ENCODE peak calls at places on chromosomes 13 and 19, in five cellular contexts. P is uterus, Y is lower leg skin, L is GM13977, R is HFFc6. I is an unnamed sample.

GRCh38 chr19:35260694-35261304 is 8.0 kb upstream of the USF2 start:
- DNase-seq in R (no peak), Y (peak; percentile 25), L (no peak), P (no peak), I (peak; percentile 4)

GRCh38 chr13:30846311-30846710 is 59.8 kb upstream of the MEDAG start:
- DNase-seq in P (no peak), L (no peak), R (peak; percentile 27), Y (no peak), I (no peak)

GRCh38 chr13:113802761-113803160 is 43.7 kb downstream of the TMEM255B start:
- DNase-seq in P (no peak), R (no peak), Y (peak; percentile 85), L (no peak), I (no peak)

GRCh38 chr13:30720470-30720869 is 14.9 kb upstream of the ALOX5AP start:
- DNase-seq in Y (no peak), R (no peak), L (peak; percentile 52), P (no peak), I (peak; percentile 57)

GRCh38 chr13:47896546-47896945 is 104.5 kb downstream of the SUCLA2 start:
- DNase-seq in P (no peak), Y (no peak), L (no peak), R (no peak), I (no peak)

GRCh38 chr13:41543664-41544300 is 86.4 kb downstream of the RGCC start:
- DNase-seq in R (no peak), P (no peak), L (no peak), Y (peak; percentile 62), I (no peak)

GRCh38 chr19:10726268-10726667 is 8.4 kb downstream of the DNM2 start:
- DNase-seq in R (no peak), L (no peak), P (no peak), Y (no peak), I (no peak)

GRCh38 chr19:17340302-17340870 is 3.0 kb downstream of the GTPBP3 start:
- DNase-seq in P (no peak), R (no peak), L (no peak), Y (no peak), I (no peak)

GRCh38 chr19:6772028-6772865 is at the start of gene VAV1:
- DNase-seq in Y (peak; percentile 90), P (no peak), R (no peak), L (peak; percentile 94), I (peak; percentile 95)

GRCh38 chr13:33014291-33014690 is 1.9 kb upstream of the KL start:
- DNase-seq in P (no peak), Y (no peak), R (peak; percentile 29), L (no peak), I (no peak)

GRCh38 chr19:8357007-8357521 is 6.9 kb upstream of the ANGPTL4 start:
- DNase-seq in R (no peak), Y (no peak), P (no peak), L (no peak), I (no peak)

GRCh38 chr19:2099054-2099501 is 2.4 kb downstream of the IZUMO4 start:
- DNase-seq in R (no peak), P (no peak), Y (no peak), L (no peak), I (no peak)

GRCh38 chr13:99992912-99993311 is 11.3 kb downstream of the ZIC2 start:
- DNase-seq in L (no peak), Y (no peak), R (no peak), P (no peak), I (no peak)

GRCh38 chr13:36530050-36530789 is 97.9 kb downstream of the CCNA1 start:
- DNase-seq in Y (no peak), R (no peak), L (no peak), P (peak; percentile 28), I (no peak)

GRCh38 chr13:42707596-42707995 is 73.8 kb upstream of the FAM216B start:
- DNase-seq in L (no peak), R (no peak), P (no peak), Y (no peak), I (no peak)

GRCh38 chr19:54231077-54231931 is 8.5 kb upstream of the LILRB3 start:
- DNase-seq in Y (peak; percentile 96), P (peak; percentile 71), R (peak; percentile 64), L (peak; percentile 80), I (peak; percentile 80)

GRCh38 chr19:16850133-16850532 is 20.9 kb downstream of the SIN3B start:
- DNase-seq in L (no peak), P (no peak), R (peak; percentile 69), Y (no peak), I (no peak)

GRCh38 chr13:88063741-88064140 is 392.6 kb downstream of the SLITRK5 start:
- DNase-seq in P (no peak), R (no peak), Y (no peak), L (no peak), I (no peak)

GRCh38 chr19:1045247-1045603 is 5.3 kb downstream of the ABCA7 start:
- DNase-seq in R (peak; percentile 25), P (no peak), Y (no peak), L (no peak), I (no peak)

GRCh38 chr19:14146789-14147216 is 10.4 kb upstream of the ASF1B start:
- DNase-seq in P (peak; percentile 67), R (peak; percentile 82), L (no peak), Y (no peak), I (no peak)

GRCh38 chr19:12939908-12940533 is 1.6 kb downstream of the CALR start:
- DNase-seq in L (no peak), R (no peak), Y (no peak), P (no peak), I (no peak)

GRCh38 chr19:30428281-30428680 is 56.1 kb downstream of the ZNF536 start:
- DNase-seq in R (no peak), Y (peak; percentile 56), L (no peak), P (no peak), I (no peak)

GRCh38 chr13:75934889-75935288 is 298.8 kb downstream of the LMO7 start:
- DNase-seq in Y (no peak), R (peak; percentile 28), L (no peak), P (no peak), I (no peak)

GRCh38 chr19:28977826-28978225 is 235.1 kb downstream of the UQCRFS1 start:
- DNase-seq in R (no peak), P (no peak), Y (no peak), L (no peak), I (no peak)

GRCh38 chr19:28981994-28982393 is 231.0 kb downstream of the UQCRFS1 start:
- DNase-seq in P (no peak), Y (no peak), R (no peak), L (no peak), I (no peak)

GRCh38 chr19:28984315-28984714 is 228.6 kb downstream of the UQCRFS1 start:
- DNase-seq in L (no peak), Y (no peak), R (no peak), P (no peak), I (no peak)

GRCh38 chr19:28985201-28985600 is 227.8 kb downstream of the UQCRFS1 start:
- DNase-seq in R (no peak), P (no peak), L (no peak), Y (no peak), I (no peak)

GRCh38 chr19:28980236-28980868 is 232.6 kb downstream of the UQCRFS1 start:
- DNase-seq in Y (no peak), R (peak; percentile 71), L (no peak), P (no peak), I (no peak)
- TF ChIP-seq CTCF in Y (no peak), R (peak; percentile 79), L (no peak), P (no peak), I (no peak)

GRCh38 chr19:49486232-49486631 is 1.2 kb upstream of the RPL13A start:
- DNase-seq in P (no peak), R (no peak), L (no peak), Y (no peak), I (no peak)
- TF ChIP-seq CTCF in P (no peak), R (no peak), L (no peak), Y (no peak), I (no peak)

GRCh38 chr19:15418112-15418587 is 638 bp downstream of the AKAP8L start:
- DNase-seq in Y (no peak), L (no peak), P (no peak), R (no peak), I (no peak)

GRCh38 chr19:15421136-15421535 is 2.3 kb upstream of the AKAP8L start:
- DNase-seq in R (no peak), P (no peak), Y (no peak), L (no peak), I (no peak)

GRCh38 chr19:15419413-15420025 is 731 bp upstream of the AKAP8L start:
- DNase-seq in L (no peak), R (no peak), Y (no peak), P (no peak), I (no peak)

GRCh38 chr19:15417699-15418098 is 1.1 kb downstream of the AKAP8L start:
- DNase-seq in P (no peak), Y (no peak), L (no peak), R (no peak), I (no peak)

GRCh38 chr19:15418588-15419412 is at the start of gene AKAP8L:
- DNase-seq in Y (peak; percentile 100), L (peak; percentile 100), R (peak; percentile 100), P (peak; percentile 100), I (peak; percentile 100)
- TF ChIP-seq CTCF in Y (no peak), L (peak; percentile 82), R (peak; percentile 79), P (peak; percentile 69), I (peak; percentile 85)

DNA sequence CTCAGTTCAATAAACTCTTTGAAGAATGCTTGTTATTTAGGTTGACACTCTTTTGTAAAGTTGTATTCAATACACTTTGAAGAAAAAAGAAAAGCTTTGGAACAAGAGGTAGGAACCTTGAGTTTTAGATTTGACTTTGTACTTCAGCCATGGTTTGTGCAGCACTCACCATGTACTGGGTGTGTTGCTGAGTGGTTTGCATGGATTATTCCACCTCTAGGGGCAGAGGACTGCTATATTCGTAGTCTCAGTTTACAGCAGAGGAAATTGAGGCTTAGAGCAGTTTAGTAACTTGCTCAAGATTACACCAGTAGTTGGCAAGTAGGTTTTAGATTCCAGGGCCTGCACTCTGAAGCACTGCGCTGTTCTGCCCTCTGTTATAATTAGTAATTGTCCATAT is 68.8 kb downstream of the DNAJC3 start:
- DNase-seq in R (no peak), L (no peak), P (no peak), Y (no peak), I (no peak)
- TF ChIP-seq CTCF in R (peak; percentile 16), L (no peak), P (no peak), Y (no peak), I (no peak)

GRCh38 chr13:27573265-27573664 is 47.1 kb downstream of the LNX2 start:
- DNase-seq in P (no peak), R (peak; percentile 59), Y (no peak), L (no peak), I (no peak)
- TF ChIP-seq CTCF in P (no peak), R (no peak), Y (no peak), L (no peak), I (no peak)

GRCh38 chr13:109141716-109142115 is 512.3 kb downstream of the MYO16 start:
- DNase-seq in P (no peak), R (no peak), L (no peak), Y (no peak), I (peak; percentile 29)
- TF ChIP-seq CTCF in P (no peak), R (no peak), L (no peak), Y (no peak), I (no peak)

GRCh38 chr13:73837147-73837546 is 297.1 kb downstream of the KLF12 start:
- DNase-seq in Y (no peak), L (no peak), R (no peak), P (no peak), I (no peak)
- TF ChIP-seq CTCF in Y (no peak), L (no peak), R (no peak), P (no peak), I (no peak)

GRCh38 chr13:71483733-71484132 is 383.3 kb downstream of the DACH1 start:
- DNase-seq in Y (no peak), P (no peak), R (no peak), L (no peak), I (no peak)

GRCh38 chr13:71477735-71478134 is 389.3 kb downstream of the DACH1 start:
- DNase-seq in L (peak; percentile 7), R (no peak), Y (no peak), P (no peak), I (peak; percentile 5)
- TF ChIP-seq CTCF in L (peak; percentile 33), R (peak; percentile 54), Y (no peak), P (no peak), I (no peak)

I was measured in GM10248.